ENCODE peak calls at places on chromosomes 13 and 19, in four cellular contexts. J is K562, X is SK-N-SH, M is HepG2. V is an unnamed sample.

GRCh38 chr13:95023405-95023804 is 277.8 kb downstream of the ABCC4 start:
- DNase-seq in J (no peak), M (no peak), X (no peak), V (no peak)

GRCh38 chr19:46824887-46825730 is 25.5 kb downstream of the AP2S1 start:
- DNase-seq in J (no peak), X (no peak), M (no peak), V (no peak)

GRCh38 chr19:57771417-57771816 is 1.9 kb downstream of the ZNF586 start:
- DNase-seq in J (no peak), M (no peak), X (no peak), V (no peak)

GRCh38 chr19:35059799-35060091 is 18.2 kb downstream of the HPN start:
- DNase-seq in X (no peak), J (no peak), M (no peak), V (no peak)

GRCh38 chr19:15177269-15178116 is 23.3 kb downstream of the NOTCH3 start:
- DNase-seq in X (peak; percentile 95), J (peak; percentile 76), M (peak; percentile 54), V (peak; percentile 4)

GRCh38 chr19:29372461-29372860 is 153.3 kb upstream of the VSTM2B start:
- DNase-seq in X (no peak), M (no peak), J (no peak), V (no peak)

GRCh38 chr19:13051581-13052165 is 51.0 kb downstream of the LYL1 start:
- DNase-seq in M (peak; percentile 54), J (peak; percentile 81), X (no peak), V (no peak)

GRCh38 chr13:22091222-22091970 is 420.5 kb downstream of the FGF9 start:
- DNase-seq in J (no peak), M (no peak), X (no peak), V (no peak)

GRCh38 chr13:76293346-76293745 is 592.9 kb downstream of the KCTD12 start:
- DNase-seq in J (no peak), M (no peak), X (no peak), V (no peak)

GRCh38 chr13:79128158-79128557 is 277.9 kb downstream of the RBM26 start:
- DNase-seq in X (no peak), J (no peak), M (peak; percentile 2), V (peak; percentile 13)

GRCh38 chr13:26390203-26390602 is 136.3 kb downstream of the CDK8 start:
- DNase-seq in M (no peak), J (no peak), X (no peak), V (no peak)

GRCh38 chr19:7072541-7072940 is 3.0 kb downstream of the ZNF557 start:
- DNase-seq in J (no peak), M (no peak), X (no peak), V (no peak)

GRCh38 chr13:99722931-99723330 is 221.7 kb downstream of the TM9SF2 start:
- DNase-seq in M (no peak), J (no peak), X (no peak), V (peak; percentile 37)

GRCh38 chr13:53783466-53783865 is 754.9 kb downstream of the OLFM4 start:
- DNase-seq in X (no peak), J (no peak), M (no peak), V (no peak)

GRCh38 chr13:113528798-113529180 is 38.3 kb upstream of the DCUN1D2 start:
- DNase-seq in M (no peak), X (no peak), J (no peak), V (no peak)

GRCh38 chr19:38654478-38655079 is 7.1 kb downstream of the ACTN4 start:
- DNase-seq in X (no peak), M (no peak), J (no peak), V (no peak)

GRCh38 chr19:2394054-2394668 is 33.2 kb downstream of the TIMM13 start:
- DNase-seq in M (peak; percentile 53), X (no peak), J (no peak), V (peak; percentile 38)

GRCh38 chr19:32022946-32023832 is 322.2 kb upstream of the ZNF507 start:
- DNase-seq in X (peak; percentile 62), J (no peak), M (peak; percentile 18), V (no peak)

GRCh38 chr13:40664100-40665060 is 2.1 kb downstream of the FOXO1 start:
- DNase-seq in J (peak; percentile 53), M (peak; percentile 43), X (peak; percentile 70), V (no peak)

GRCh38 chr19:11052391-11052790 is 36.9 kb upstream of the LDLR start:
- DNase-seq in M (no peak), J (no peak), X (no peak), V (no peak)

GRCh38 chr19:38544569-38545315 is 73.0 kb downstream of the MAP4K1 start:
- DNase-seq in J (peak; percentile 59), X (no peak), M (no peak), V (no peak)

GRCh38 chr13:28268800-28269223 is 130.5 kb downstream of the PAN3 start:
- DNase-seq in X (no peak), J (no peak), M (no peak), V (peak; percentile 94)

GRCh38 chr19:3509566-3509989 is 3.5 kb downstream of the FZR1 start:
- DNase-seq in M (no peak), J (no peak), X (no peak), V (no peak)
- H3K9ac ChIP-seq in M (no peak overlapping the region), J (no peak overlapping the region), X (no peak overlapping the region), V (no peak overlapping the region)

GRCh38 chr19:41811036-41811435 is 14.6 kb downstream of the CEACAM3 start:
- DNase-seq in X (no peak), M (no peak), J (no peak), V (no peak)
- TF ChIP-seq USF2 in X (no peak), M (no peak), J (no peak), V (no peak)

GRCh38 chr19:48501446-48501960 is 10.1 kb downstream of the LMTK3 start:
- DNase-seq in J (peak; percentile 90), M (peak; percentile 84), X (no peak), V (peak; percentile 43)
- TF ChIP-seq ZBTB33 in J (no peak), M (no peak), X (no peak), V (no peak)

GRCh38 chr19:55070755-55071502 is 4.7 kb upstream of the EPS8L1 start:
- DNase-seq in M (no peak), J (peak; percentile 57), X (no peak), V (no peak)

GRCh38 chr19:55067869-55068268 is 4.9 kb upstream of the RDH13 start:
- DNase-seq in J (no peak), X (no peak), M (no peak), V (no peak)

GRCh38 chr19:55069137-55069858 is 6.3 kb upstream of the RDH13 start:
- DNase-seq in X (peak; percentile 66), J (peak; percentile 73), M (no peak), V (no peak)

GRCh38 chr19:55068803-55069136 is 5.8 kb upstream of the RDH13 start:
- DNase-seq in X (no peak), J (no peak), M (no peak), V (no peak)

DNA sequence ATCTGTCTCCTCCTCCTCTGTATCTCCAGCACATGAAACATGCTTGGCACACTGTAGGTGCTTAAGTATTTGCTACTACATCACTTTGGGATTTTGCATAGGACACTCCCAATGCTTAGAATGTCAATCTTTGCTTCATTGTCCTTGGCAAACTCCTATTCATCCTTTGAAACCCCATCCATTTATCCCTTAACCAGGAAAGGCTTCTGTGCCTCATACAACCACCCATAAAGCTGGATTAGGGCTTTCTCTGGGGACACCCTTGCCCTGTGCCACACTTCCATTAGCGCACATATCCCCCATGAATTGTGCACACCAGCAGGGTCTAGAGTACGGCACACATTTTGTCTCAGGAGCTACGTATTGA is 5.8 kb upstream of the EPS8L1 start:
- DNase-seq in J (no peak), M (no peak), X (no peak), V (no peak)
- H3K9ac ChIP-seq in J (no peak overlapping the region), M (no peak overlapping the region), X (no peak overlapping the region), V (no peak overlapping the region)

GRCh38 chr13:97856001-97856675 is 97.3 kb upstream of the IPO5 start:
- DNase-seq in M (no peak), J (no peak), X (peak; percentile 46), V (no peak)
- TF ChIP-seq USF2 in M (no peak), J (no peak), X (no peak), V (no peak)

GRCh38 chr13:70894258-70894657 is 786.0 kb upstream of the KLHL1 start:
- DNase-seq in X (no peak), J (no peak), M (no peak), V (no peak)
- TF ChIP-seq ZBTB33 in X (no peak), J (no peak), M (no peak), V (no peak)

DNA sequence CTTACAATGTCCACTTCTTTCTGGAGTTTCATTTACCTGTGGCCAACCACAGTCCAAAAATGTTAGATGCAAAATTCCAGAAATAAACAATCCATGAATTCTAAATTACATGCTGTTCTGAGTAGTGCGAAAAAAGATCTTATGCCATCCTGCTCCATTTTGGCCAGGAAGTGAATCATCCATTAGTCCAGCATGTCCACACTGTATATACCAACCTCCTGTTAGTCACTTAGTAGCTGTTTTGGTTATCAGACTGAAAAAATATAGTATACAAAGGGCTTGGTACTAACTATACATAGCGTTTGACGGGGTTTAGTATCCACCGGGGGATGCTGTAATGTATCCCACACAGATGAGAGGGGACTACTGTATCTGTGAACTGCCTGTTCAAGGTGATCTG is 618.0 kb upstream of the ARGLU1 start:
- DNase-seq in J (no peak), X (no peak), M (no peak), V (no peak)
- H3K9ac ChIP-seq in J (no peak overlapping the region), X (no peak overlapping the region), M (no peak overlapping the region), V (no peak overlapping the region)